ENCODE peak calls at places on chromosome 16, in six cellular contexts. W is pancreas, Z is AG08396, A is thoracic aorta, G is hepatic stellate cell, K is DMS79. H is an unnamed sample.

GRCh38 chr16:25716186-25716585 is 24.4 kb downstream of the HS3ST4 start:
- DNase-seq in G (no peak), K (no peak), A (no peak), Z (no peak), W (no peak), H (no peak)

GRCh38 chr16:80122155-80122554 is 418.6 kb upstream of the DYNLRB2 start:
- DNase-seq in G (no peak), W (no peak), Z (no peak), K (no peak), A (no peak), H (no peak)

GRCh38 chr16:54931041-54931756 is 534 bp downstream of the IRX5 start:
- DNase-seq in Z (no peak), K (no peak), W (no peak), A (no peak), G (no peak), H (no peak)

GRCh38 chr16:51151951-51152663 is 1.0 kb upstream of the SALL1 start:
- DNase-seq in A (no peak), G (no peak), Z (peak), W (peak), K (no peak), H (no peak)

GRCh38 chr16:84052071-84052622 is 9.6 kb upstream of the SLC38A8 start:
- DNase-seq in K (no peak), G (no peak), Z (no peak), A (no peak), W (no peak), H (no peak)

GRCh38 chr16:85200471-85201278 is 88.4 kb upstream of the CIBAR2 start:
- DNase-seq in G (no peak), W (no peak), A (no peak), Z (no peak), K (no peak), H (no peak)

GRCh38 chr16:48546774-48547173 is 63.2 kb downstream of the N4BP1 start:
- DNase-seq in Z (no peak), G (no peak), A (no peak), K (no peak), W (peak), H (no peak)

GRCh38 chr16:87534030-87534653 is 41.3 kb upstream of the ZCCHC14 start:
- DNase-seq in A (no peak), G (no peak), K (no peak), Z (no peak), W (no peak), H (no peak)

GRCh38 chr16:16084874-16085273 is 135.5 kb downstream of the ABCC1 start:
- DNase-seq in K (no peak), G (no peak), Z (no peak), A (no peak), W (no peak), H (no peak)